ENCODE peak calls at places on chromosome 2, in eight cellular contexts. One of them, this sample, is unnamed.

GRCh38 chr2:236179653-236180500 is 11.7 kb upstream of the GBX2 start:
- DNase-seq in NT2/D1: no peak
- DNase-seq in NCI-H526: no peak
- DNase-seq in substantia nigra: no peak
- DNase-seq in iPS DF 19.7: no peak
- DNase-seq in WERI-Rb-1: no peak
- DNase-seq in activated CD4-positive, alpha-beta T cell treated with anti-CD3 and anti-CD28 coated beads for 4 hours: no peak
- DNase-seq in DMS153: no peak
- DNase-seq in this sample: no peak

GRCh38 chr2:226983891-226984290 is 148.0 kb downstream of the RHBDD1 start:
- DNase-seq in activated CD4-positive, alpha-beta T cell treated with anti-CD3 and anti-CD28 coated beads for 4 hours: no peak
- DNase-seq in NT2/D1: no peak
- DNase-seq in substantia nigra: no peak
- DNase-seq in DMS153: no peak
- DNase-seq in WERI-Rb-1: no peak
- DNase-seq in iPS DF 19.7: no peak
- DNase-seq in NCI-H526: no peak
- DNase-seq in this sample: no peak

GRCh38 chr2:235046561-235046960 is 94.7 kb downstream of the SH3BP4 start:
- DNase-seq in NT2/D1: no peak
- DNase-seq in activated CD4-positive, alpha-beta T cell treated with anti-CD3 and anti-CD28 coated beads for 4 hours: no peak
- DNase-seq in substantia nigra: no peak
- DNase-seq in NCI-H526: no peak
- DNase-seq in DMS153: no peak
- DNase-seq in WERI-Rb-1: no peak
- DNase-seq in iPS DF 19.7: no peak
- DNase-seq in this sample: no peak

GRCh38 chr2:12935726-12936125 is 219.0 kb downstream of the TRIB2 start:
- DNase-seq in NT2/D1: no peak
- DNase-seq in NCI-H526: no peak
- DNase-seq in activated CD4-positive, alpha-beta T cell treated with anti-CD3 and anti-CD28 coated beads for 4 hours: no peak
- DNase-seq in substantia nigra: no peak
- DNase-seq in DMS153: no peak
- DNase-seq in iPS DF 19.7: no peak
- DNase-seq in WERI-Rb-1: no peak
- DNase-seq in this sample: no peak

GRCh38 chr2:54968561-54969218 is 81.6 kb downstream of the RTN4 start:
- DNase-seq in activated CD4-positive, alpha-beta T cell treated with anti-CD3 and anti-CD28 coated beads for 4 hours: no peak
- DNase-seq in substantia nigra: no peak
- DNase-seq in NCI-H526: peak; percentile 48
- DNase-seq in NT2/D1: no peak
- DNase-seq in iPS DF 19.7: no peak
- DNase-seq in WERI-Rb-1: no peak
- DNase-seq in DMS153: no peak
- DNase-seq in this sample: no peak

GRCh38 chr2:20584637-20585321 is 66.1 kb downstream of the HS1BP3 start:
- DNase-seq in NCI-H526: no peak
- DNase-seq in iPS DF 19.7: peak; percentile 97
- DNase-seq in substantia nigra: peak; percentile 22
- DNase-seq in WERI-Rb-1: no peak
- DNase-seq in NT2/D1: peak; percentile 97
- DNase-seq in DMS153: no peak
- DNase-seq in activated CD4-positive, alpha-beta T cell treated with anti-CD3 and anti-CD28 coated beads for 4 hours: no peak
- DNase-seq in this sample: no peak

GRCh38 chr2:205543937-205544702 is 138.2 kb upstream of the NRP2 start:
- DNase-seq in DMS153: no peak
- DNase-seq in NT2/D1: no peak
- DNase-seq in NCI-H526: no peak
- DNase-seq in substantia nigra: no peak
- DNase-seq in activated CD4-positive, alpha-beta T cell treated with anti-CD3 and anti-CD28 coated beads for 4 hours: no peak
- DNase-seq in iPS DF 19.7: no peak
- DNase-seq in WERI-Rb-1: no peak
- DNase-seq in this sample: no peak

GRCh38 chr2:85579266-85579935 is 2.0 kb downstream of the VAMP8 start:
- DNase-seq in WERI-Rb-1: no peak
- DNase-seq in activated CD4-positive, alpha-beta T cell treated with anti-CD3 and anti-CD28 coated beads for 4 hours: no peak
- DNase-seq in substantia nigra: no peak
- DNase-seq in NCI-H526: no peak
- DNase-seq in iPS DF 19.7: no peak
- DNase-seq in NT2/D1: no peak
- DNase-seq in DMS153: no peak
- DNase-seq in this sample: no peak

GRCh38 chr2:43609304-43609883 is 13.6 kb upstream of the THADA start:
- DNase-seq in WERI-Rb-1: peak; percentile 56
- DNase-seq in substantia nigra: peak; percentile 7
- DNase-seq in NT2/D1: peak; percentile 38
- DNase-seq in DMS153: peak; percentile 10
- DNase-seq in activated CD4-positive, alpha-beta T cell treated with anti-CD3 and anti-CD28 coated beads for 4 hours: peak; percentile 32
- DNase-seq in NCI-H526: peak; percentile 61
- DNase-seq in iPS DF 19.7: no peak
- DNase-seq in this sample: no peak

GRCh38 chr2:598043-598802 is 79.0 kb downstream of the TMEM18 start:
- DNase-seq in substantia nigra: no peak
- DNase-seq in DMS153: no peak
- DNase-seq in iPS DF 19.7: no peak
- DNase-seq in NT2/D1: no peak
- DNase-seq in activated CD4-positive, alpha-beta T cell treated with anti-CD3 and anti-CD28 coated beads for 4 hours: no peak
- DNase-seq in WERI-Rb-1: no peak
- DNase-seq in NCI-H526: no peak
- DNase-seq in this sample: no peak

GRCh38 chr2:167212054-167212648 is 323.9 kb downstream of the XIRP2 start:
- DNase-seq in NCI-H526: peak; percentile 77
- DNase-seq in activated CD4-positive, alpha-beta T cell treated with anti-CD3 and anti-CD28 coated beads for 4 hours: no peak
- DNase-seq in NT2/D1: peak; percentile 40
- DNase-seq in DMS153: peak; percentile 24
- DNase-seq in WERI-Rb-1: peak; percentile 40
- DNase-seq in substantia nigra: no peak
- DNase-seq in iPS DF 19.7: no peak
- DNase-seq in this sample: no peak

This sample was measured in activated CD4-positive, CD25-positive, alpha-beta regulatory T cell treated with anti-CD3 and anti-CD28 coated beads, Interleukin-2, amount 50 U/mL, for 72 hours.